ENCODE peak calls at places on chromosome 21, in ten cellular contexts. V is gastroesophageal sphincter; Q is PC-3; P is heart right ventricle; M is mucosa of descending colon; U is A549; C is pancreas; Z is omental fat pad; D is naive B cell; I is naive thymus-derived CD4-positive, alpha-beta T cell. T is an unnamed sample.

GRCh38 chr21:26844258-26845065 is 747 bp downstream of the ADAMTS1 start:
- ATAC-seq in V (peak), Q (peak), P (peak), M (peak), U (peak), C (peak), Z (no peak), D (no peak), I (no peak), T (no peak)

GRCh38 chr21:22961248-22961647 is 1963.0 kb downstream of the NCAM2 start:
- ATAC-seq in V (no peak), Q (no peak), P (no peak), M (no peak), U (no peak), C (no peak), Z (no peak), D (peak), I (no peak), T (no peak)

GRCh38 chr21:14741237-14741636 is 195.1 kb upstream of the SAMSN1 start:
- ATAC-seq in V (no peak), Q (peak), P (no peak), M (peak), U (no peak), C (peak), Z (no peak), D (no peak), I (no peak), T (no peak)

GRCh38 chr21:44767834-44768831 is 33.5 kb downstream of the UBE2G2 start:
- ATAC-seq in V (no peak), Q (no peak), P (no peak), M (no peak), U (no peak), C (peak), Z (no peak), D (no peak), I (no peak), T (no peak)

GRCh38 chr21:17427831-17428483 is 84.9 kb upstream of the CXADR start:
- ATAC-seq in V (no peak), Q (no peak), P (no peak), M (no peak), U (no peak), C (no peak), Z (no peak), D (peak), I (no peak), T (no peak)

GRCh38 chr21:36465481-36465880 is 14.4 kb downstream of the CLDN14 start:
- ATAC-seq in V (no peak), Q (peak), P (no peak), M (no peak), U (no peak), C (no peak), Z (no peak), D (no peak), I (no peak), T (no peak)

GRCh38 chr21:37862536-37862935 is 53.7 kb downstream of the KCNJ6 start:
- ATAC-seq in V (no peak), Q (no peak), P (peak), M (no peak), U (peak), C (peak), Z (no peak), D (no peak), I (no peak), T (no peak)

GRCh38 chr21:36743008-36743407 is 44.1 kb downstream of the SIM2 start:
- ATAC-seq in V (no peak), Q (no peak), P (no peak), M (no peak), U (no peak), C (no peak), Z (no peak), D (no peak), I (no peak), T (no peak)

T was measured in activated T-helper 17 cell treated with anti-CD3 and anti-CD28 coated beads, Interleukin-2, amount 50 U/mL, for 72 hours.